ENCODE peak calls at places on chromosomes 5 and 9, in five cellular contexts. E, G, X, W and A are unnamed samples.

GRCh38 chr5:82244854-82245635 is 33.1 kb downstream of the RPS23 start:
- DNase-seq in E (no peak), G (peak), W (no peak), X (no peak), A (no peak)

GRCh38 chr5:122447941-122448340 is 135.9 kb downstream of the SNCAIP start:
- DNase-seq in E (no peak), W (no peak), G (no peak), X (no peak), A (no peak)

GRCh38 chr5:58072202-58072791 is 387.6 kb downstream of the PLK2 start:
- DNase-seq in X (no peak), G (no peak), E (no peak), W (peak), A (no peak)

GRCh38 chr9:117887383-117887782 is 183.2 kb downstream of the TLR4 start:
- DNase-seq in G (no peak), E (no peak), X (no peak), W (no peak), A (no peak)

GRCh38 chr9:6900440-6900883 is 142.7 kb downstream of the KDM4C start:
- DNase-seq in W (no peak), X (no peak), G (no peak), E (no peak), A (no peak)

GRCh38 chr5:64364426-64364825 is 141.4 kb upstream of the RGS7BP start:
- DNase-seq in G (no peak), X (no peak), W (no peak), E (no peak), A (no peak)

GRCh38 chr5:170151105-170151831 is 45.6 kb downstream of the FOXI1 start:
- DNase-seq in E (no peak), X (no peak), G (no peak), W (no peak), A (peak)

GRCh38 chr9:103364753-103365152 is 369.6 kb downstream of the CYLC2 start:
- DNase-seq in E (no peak), X (no peak), G (no peak), W (no peak), A (no peak)